ENCODE peak calls at places on chromosome X, in nine cellular contexts. A is lower lobe of right lung; M is sigmoid colon; Q is CD4-positive, alpha-beta memory T cell; E is hepatocyte; N is ovary; S is IMR-90; X is heart right ventricle; B is A673. Z is an unnamed sample.

GRCh38 chrX:64975989-64976672 is at the start of gene ZC4H2:
- DNase-seq in X (peak; percentile 57), B (no peak), M (peak; percentile 85), Q (peak; percentile 77), E (peak; percentile 77), A (peak; percentile 80), N (peak; percentile 70), S (peak; percentile 76), Z (peak; percentile 25)

GRCh38 chrX:68710870-68711576 is 63.6 kb downstream of the STARD8 start:
- DNase-seq in A (no peak), E (peak; percentile 72), S (peak; percentile 53), N (peak; percentile 31), B (peak; percentile 16), Q (no peak), M (peak; percentile 77), X (no peak), Z (no peak)

GRCh38 chrX:123324628-123325027 is 140.6 kb downstream of the GRIA3 start:
- DNase-seq in X (no peak), M (no peak), A (no peak), E (no peak), B (no peak), Q (no peak), N (no peak), S (no peak), Z (peak; percentile 3)

GRCh38 chrX:65406532-65406931 is 128.1 kb downstream of the LAS1L start:
- DNase-seq in B (peak; percentile 1), M (no peak), N (no peak), A (no peak), Q (no peak), X (peak; percentile 9), E (peak; percentile 9), S (no peak), Z (peak; percentile 4)

GRCh38 chrX:109856974-109857373 is 123.9 kb upstream of the ACSL4 start:
- DNase-seq in X (no peak), Q (peak; percentile 31), A (no peak), E (peak; percentile 40), M (no peak), N (no peak), S (peak; percentile 34), B (peak; percentile 48), Z (no peak)

GRCh38 chrX:71068052-71068918 is at the start of gene SNX12:
- DNase-seq in E (peak; percentile 92), S (peak; percentile 94), A (peak; percentile 93), N (peak; percentile 90), B (peak; percentile 94), X (peak; percentile 86), M (peak; percentile 96), Q (peak; percentile 93), Z (peak; percentile 94)

GRCh38 chrX:87299563-87300160 is 217.9 kb upstream of the KLHL4 start:
- DNase-seq in M (no peak), A (no peak), Q (no peak), N (no peak), B (peak; percentile 24), S (peak; percentile 8), E (peak; percentile 32), X (no peak), Z (no peak)

GRCh38 chrX:55715847-55716246 is 1.7 kb upstream of the RRAGB start:
- DNase-seq in A (no peak), Q (no peak), S (no peak), B (no peak), X (no peak), N (no peak), M (no peak), E (no peak), Z (no peak)

GRCh38 chrX:1140236-1140681 is 72.2 kb downstream of the CRLF2 start:
- DNase-seq in X (no peak), E (no peak), N (no peak), Q (no peak), B (no peak), A (no peak), M (peak; percentile 20), S (no peak), Z (no peak)

GRCh38 chrX:106862972-106863688 is 40.0 kb downstream of the RIPPLY1 start:
- DNase-seq in N (no peak), Q (peak; percentile 13), A (no peak), E (peak; percentile 4), S (peak; percentile 2), X (no peak), M (no peak), B (peak; percentile 23), Z (no peak)

GRCh38 chrX:117854806-117855205 is 261.8 kb downstream of the KLHL13 start:
- DNase-seq in B (no peak), X (no peak), A (no peak), Q (no peak), E (no peak), M (no peak), N (no peak), S (no peak), Z (no peak)

GRCh38 chrX:101081257-101081656 is 2.6 kb downstream of the TMEM35A start:
- DNase-seq in Q (no peak), E (no peak), B (no peak), N (no peak), A (no peak), M (no peak), S (no peak), X (no peak), Z (no peak)

GRCh38 chrX:101079223-101079622 is 544 bp downstream of the TMEM35A start:
- DNase-seq in Q (no peak), E (no peak), A (no peak), M (no peak), S (peak; percentile 32), B (no peak), N (no peak), X (no peak), Z (no peak)

GRCh38 chrX:101079736-101080135 is 1.1 kb downstream of the TMEM35A start:
- DNase-seq in S (no peak), M (no peak), B (no peak), Q (no peak), A (no peak), N (no peak), X (no peak), E (no peak), Z (no peak)

GRCh38 chrX:101078716-101079115 is at the start of gene TMEM35A:
- DNase-seq in M (no peak), A (no peak), S (peak; percentile 51), E (peak; percentile 26), N (peak; percentile 27), X (no peak), Q (no peak), B (no peak), Z (no peak)

GRCh38 chrX:101080326-101080725 is 1.6 kb downstream of the TMEM35A start:
- DNase-seq in B (no peak), E (no peak), N (no peak), X (no peak), A (no peak), Q (no peak), M (no peak), S (no peak), Z (no peak)
- H3K4me3 ChIP-seq in B (no peak overlapping the region), E (no peak overlapping the region), N (no peak overlapping the region), X (no peak overlapping the region), A (no peak overlapping the region), Q (no peak overlapping the region), M (peak overlapping the region; percentile 60), S (peak overlapping the region; percentile 72), Z (no peak overlapping the region)

GRCh38 chrX:73828080-73828720 is 265.2 kb downstream of the CHIC1 start:
- DNase-seq in S (no peak), M (no peak), A (no peak), N (no peak), B (no peak), E (no peak), Q (no peak), X (no peak), Z (no peak)
- H3K36me3 ChIP-seq in S (peaks cover 21% of the 10 kb centered on the region), M (no peaks in the 10 kb centered on the region), A (no peaks in the 10 kb centered on the region), N (no peaks in the 10 kb centered on the region), B (peaks cover 82% of the 10 kb centered on the region), E (no peaks in the 10 kb centered on the region), Q (no peaks in the 10 kb centered on the region), X (peaks cover 95% of the 10 kb centered on the region), Z (no peaks in the 10 kb centered on the region)

DNA sequence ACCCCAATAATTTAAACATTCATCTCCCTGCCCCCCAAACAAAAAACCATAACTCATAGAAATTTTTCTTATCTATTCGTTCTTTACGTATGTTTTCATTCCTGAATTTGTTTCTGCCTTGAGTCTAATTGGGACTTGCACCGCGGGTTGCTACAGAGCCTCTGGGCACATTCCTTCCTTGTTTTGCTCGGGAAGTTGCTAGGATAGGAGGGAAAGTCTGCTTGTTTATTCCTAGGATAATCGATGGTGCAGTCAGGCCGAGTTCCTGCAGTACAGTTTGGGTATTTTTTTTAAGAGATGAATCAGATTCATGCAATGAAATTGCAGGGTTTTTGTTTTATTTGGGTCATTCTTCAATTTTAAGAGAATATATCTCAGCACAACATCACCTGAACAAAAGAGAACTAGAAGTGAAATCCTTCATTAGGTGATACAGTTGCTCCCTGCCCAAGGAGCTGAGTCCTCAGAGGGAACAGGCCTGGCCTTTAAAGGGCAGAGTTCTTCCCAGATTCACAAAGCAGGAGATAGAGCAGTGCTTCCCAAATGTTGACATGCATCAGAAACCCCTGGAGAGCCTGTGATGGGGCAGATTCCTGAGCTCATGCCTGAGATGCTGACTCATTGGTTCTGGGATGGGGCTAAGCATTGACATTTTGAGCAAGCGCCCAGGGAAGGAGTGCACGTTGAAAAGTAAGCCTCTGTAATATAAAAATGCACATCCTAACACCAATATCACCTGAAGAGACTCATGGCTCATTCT is 114.9 kb upstream of the FAM9B start:
- DNase-seq in X (no peak), A (no peak), S (peak; percentile 71), Q (no peak), B (peak; percentile 41), M (no peak), N (no peak), E (no peak), Z (peak; percentile 77)
- H3K4me3 ChIP-seq in X (no peak overlapping the region), A (no peak overlapping the region), S (no peak overlapping the region), Q (no peak overlapping the region), B (no peak overlapping the region), M (no peak overlapping the region), N (no peak overlapping the region), E (no peak overlapping the region), Z (no peak overlapping the region)

GRCh38 chrX:39674771-39675553 is 422.8 kb downstream of the BCOR start:
- DNase-seq in A (no peak), Q (no peak), E (no peak), N (no peak), X (no peak), B (no peak), M (no peak), S (no peak), Z (no peak)

GRCh38 chrX:39677585-39677984 is 420.2 kb downstream of the BCOR start:
- DNase-seq in Q (no peak), B (no peak), E (no peak), S (no peak), X (no peak), M (no peak), A (no peak), N (no peak), Z (no peak)

GRCh38 chrX:39677987-39678840 is 419.5 kb downstream of the BCOR start:
- DNase-seq in B (no peak), E (no peak), S (no peak), Q (no peak), M (no peak), X (no peak), A (no peak), N (no peak), Z (no peak)

GRCh38 chrX:39675619-39676018 is 422.1 kb downstream of the BCOR start:
- DNase-seq in A (no peak), N (no peak), B (no peak), M (peak; percentile 91), E (no peak), X (peak; percentile 59), Q (no peak), S (no peak), Z (peak; percentile 48)

DNA sequence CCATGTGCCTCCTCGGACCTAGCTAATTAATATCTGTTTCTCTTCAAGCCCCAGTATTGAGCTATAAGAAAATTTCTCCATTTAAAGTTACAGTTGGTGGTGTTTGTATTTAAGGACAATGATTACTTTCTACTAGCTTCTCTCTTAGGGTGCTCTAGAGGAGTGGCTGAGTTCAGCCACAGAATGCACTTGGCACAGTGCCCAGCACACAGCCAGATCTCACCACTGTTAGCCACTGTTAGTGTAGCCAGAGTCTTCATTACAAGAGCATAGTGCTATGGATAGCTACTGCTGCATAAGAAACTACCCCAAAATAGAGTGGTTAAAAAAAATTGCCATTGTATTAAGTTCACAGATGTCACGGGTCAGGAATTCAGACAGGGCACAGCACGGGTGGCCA is 421.3 kb downstream of the BCOR start:
- DNase-seq in Q (no peak), X (no peak), E (no peak), N (no peak), B (no peak), S (no peak), M (no peak), A (no peak), Z (no peak)
- H3K36me3 ChIP-seq in Q (no peaks in the 10 kb centered on the region), X (no peaks in the 10 kb centered on the region), E (no peaks in the 10 kb centered on the region), N (no peaks in the 10 kb centered on the region), B (no peaks in the 10 kb centered on the region), S (no peaks in the 10 kb centered on the region), M (no peaks in the 10 kb centered on the region), A (no peaks in the 10 kb centered on the region), Z (no peaks in the 10 kb centered on the region)

Z was measured in MG63.